ENCODE peak calls at places on chromosomes 11 and 22, in nine cellular contexts. J, S, E, B, W, Z, A, N and G are unnamed samples.

GRCh38 chr11:13297917-13298356 is 20.3 kb downstream of the BMAL1 start:
- DNase-seq in J (no peak), Z (no peak), S (peak; percentile 36), E (no peak), N (no peak), A (no peak), B (peak; percentile 33), W (no peak), G (no peak)

GRCh38 chr11:69218946-69219720 is 63.4 kb downstream of the SMIM38 start:
- DNase-seq in Z (no peak), E (no peak), A (no peak), B (no peak), W (no peak), N (no peak), S (no peak), J (no peak), G (no peak)

GRCh38 chr11:65113361-65113756 is 1.7 kb downstream of the TM7SF2 start:
- DNase-seq in S (no peak), N (no peak), W (no peak), A (no peak), Z (no peak), B (no peak), J (no peak), E (peak; percentile 17), G (no peak)

GRCh38 chr22:22836635-22837034 is 51.0 kb upstream of the IGLL5 start:
- DNase-seq in J (no peak), N (no peak), B (no peak), A (no peak), Z (no peak), E (no peak), W (no peak), S (no peak), G (no peak)

GRCh38 chr11:45252877-45253276 is 33.3 kb downstream of the SYT13 start:
- DNase-seq in A (no peak), N (no peak), W (no peak), Z (no peak), S (no peak), J (no peak), E (no peak), B (no peak), G (no peak)

GRCh38 chr22:20626811-20627210 is 119.4 kb downstream of the MED15 start:
- DNase-seq in E (no peak), S (no peak), N (no peak), A (no peak), Z (no peak), W (no peak), B (no peak), J (no peak), G (no peak)

GRCh38 chr11:37511425-37511933 is 913.4 kb upstream of the RAG2 start:
- DNase-seq in W (no peak), E (no peak), S (no peak), A (no peak), N (no peak), J (no peak), B (no peak), Z (peak; percentile 49), G (no peak)

GRCh38 chr11:44988111-44988510 is 37.4 kb upstream of the TP53I11 start:
- DNase-seq in Z (no peak), S (no peak), J (no peak), E (no peak), W (no peak), B (no peak), A (no peak), N (no peak), G (no peak)

GRCh38 chr22:30279389-30279788 is 9.9 kb downstream of the CASTOR1 start:
- DNase-seq in Z (no peak), J (no peak), A (peak; percentile 60), N (no peak), B (no peak), S (no peak), W (no peak), E (no peak), G (no peak)

GRCh38 chr22:41050873-41051272 is 41.5 kb upstream of the EP300 start:
- DNase-seq in E (no peak), A (no peak), S (no peak), N (no peak), Z (no peak), B (no peak), W (no peak), J (no peak), G (no peak)

GRCh38 chr11:33133761-33134160 is 27.5 kb downstream of the CSTF3 start:
- DNase-seq in A (no peak), S (no peak), E (no peak), Z (no peak), J (no peak), W (no peak), B (no peak), N (no peak), G (no peak)

GRCh38 chr11:95680169-95680929 is 109.2 kb downstream of the FAM76B start:
- DNase-seq in B (no peak), E (no peak), N (peak; percentile 36), Z (peak; percentile 83), S (no peak), A (no peak), W (no peak), J (no peak), G (no peak)

GRCh38 chr11:119338318-119338890 is 2.3 kb downstream of the C1QTNF5 start:
- DNase-seq in N (peak; percentile 29), B (peak; percentile 70), W (peak; percentile 23), S (peak; percentile 51), J (peak; percentile 86), A (peak; percentile 65), Z (peak; percentile 79), E (peak; percentile 81), G (peak; percentile 42)

GRCh38 chr11:108967571-108967970 is 302.7 kb downstream of the DDX10 start:
- DNase-seq in S (no peak), E (peak; percentile 66), N (no peak), J (no peak), Z (no peak), W (no peak), A (peak; percentile 25), B (no peak), G (no peak)

GRCh38 chr11:96215094-96215782 is 127.8 kb downstream of the MAML2 start:
- DNase-seq in W (no peak), E (no peak), B (peak; percentile 40), N (no peak), A (no peak), J (no peak), Z (peak; percentile 70), S (peak; percentile 67), G (no peak)

GRCh38 chr11:69876013-69876412 is 56.8 kb upstream of the FGF3 start:
- DNase-seq in Z (no peak), S (no peak), N (no peak), B (no peak), W (no peak), J (no peak), E (no peak), A (peak; percentile 2), G (no peak)

GRCh38 chr11:47184711-47185304 is 1.4 kb downstream of the PACSIN3 start:
- DNase-seq in E (no peak), B (no peak), Z (no peak), S (no peak), W (no peak), J (no peak), N (no peak), A (peak; percentile 44), G (no peak)

GRCh38 chr22:49312601-49313000 is 515.1 kb downstream of the BRD1 start:
- DNase-seq in A (no peak), N (no peak), J (no peak), W (no peak), E (no peak), S (no peak), Z (no peak), B (no peak), G (no peak)

GRCh38 chr22:19291218-19291579 is 320 bp downstream of the CLTCL1 start:
- DNase-seq in A (peak; percentile 47), B (no peak), E (no peak), W (no peak), N (no peak), S (no peak), J (no peak), Z (peak; percentile 16), G (peak; percentile 32)

GRCh38 chr11:126564588-126564987 is 209.1 kb downstream of the ST3GAL4 start:
- DNase-seq in S (no peak), Z (no peak), N (no peak), B (no peak), W (no peak), J (no peak), A (no peak), E (no peak), G (no peak)

GRCh38 chr11:111499483-111499882 is 12.7 kb downstream of the BTG4 start:
- DNase-seq in S (no peak), B (no peak), J (no peak), W (no peak), E (no peak), N (no peak), Z (no peak), A (no peak), G (no peak)

GRCh38 chr22:17436981-17437410 is 67.7 kb downstream of the CECR2 start:
- DNase-seq in S (no peak), Z (no peak), N (no peak), W (no peak), A (no peak), B (no peak), J (no peak), E (no peak), G (no peak)

GRCh38 chr22:47367107-47367690 is 604.7 kb downstream of the TBC1D22A start:
- DNase-seq in B (no peak), J (no peak), E (no peak), N (no peak), A (no peak), S (no peak), W (no peak), Z (no peak), G (no peak)

GRCh38 chr11:130706572-130706971 is 209.7 kb downstream of the SNX19 start:
- DNase-seq in J (no peak), Z (peak; percentile 68), S (no peak), N (no peak), E (no peak), W (no peak), B (no peak), A (no peak), G (no peak)

GRCh38 chr11:67387518-67387917 is 4.3 kb upstream of the RAD9A start:
- DNase-seq in N (no peak), W (no peak), A (no peak), Z (no peak), E (no peak), S (no peak), J (no peak), B (no peak), G (no peak)

GRCh38 chr11:66464916-66465315 is 1.8 kb upstream of the PELI3 start:
- DNase-seq in N (no peak), A (no peak), E (no peak), J (no peak), B (no peak), Z (no peak), S (no peak), W (no peak), G (no peak)

GRCh38 chr11:2709429-2709828 is 9.6 kb upstream of the KCNQ1OT1 start:
- DNase-seq in W (no peak), N (no peak), B (no peak), S (no peak), Z (no peak), J (no peak), E (peak; percentile 63), A (no peak), G (no peak)

GRCh38 chr11:134528453-134528852 is 116.4 kb upstream of the B3GAT1 start:
- DNase-seq in N (no peak), J (no peak), Z (no peak), A (no peak), B (no peak), E (no peak), S (no peak), W (no peak), G (no peak)

GRCh38 chr11:100546714-100547113 is 140.4 kb upstream of the ARHGAP42 start:
- DNase-seq in S (no peak), N (no peak), A (no peak), E (peak; percentile 39), B (peak; percentile 88), W (no peak), J (peak; percentile 31), Z (peak; percentile 48), G (peak; percentile 10)

GRCh38 chr11:18392434-18393321 is 1.7 kb upstream of the LDHA start:
- DNase-seq in J (no peak), S (no peak), B (no peak), E (no peak), Z (no peak), N (no peak), A (no peak), W (no peak), G (no peak)

GRCh38 chr22:29106839-29107238 is 34.0 kb downstream of the KREMEN1 start:
- DNase-seq in W (no peak), B (no peak), A (no peak), E (no peak), Z (no peak), S (no peak), J (no peak), N (no peak), G (no peak)